ENCODE peak calls at places on chromosomes 11 and 22, in seven cellular contexts. S is epithelial cell of esophagus, L is GM12878, K is AG04450, C is endothelial cell, Q is dorsolateral prefrontal cortex, N is PC-3. F is an unnamed sample.

GRCh38 chr22:40819741-40820140 is 595 bp upstream of the SLC25A17 start:
- DNase-seq in S (peak; percentile 33), L (no peak), Q (no peak), N (peak; percentile 23), K (no peak), C (no peak), F (no peak)

GRCh38 chr11:61693897-61694840 is 14.0 kb downstream of the DAGLA start:
- DNase-seq in N (no peak), S (no peak), Q (no peak), L (no peak), C (no peak), K (no peak), F (no peak)

GRCh38 chr11:134047586-134047999 is 21.3 kb upstream of the JAM3 start:
- DNase-seq in N (peak; percentile 70), L (no peak), S (no peak), Q (peak; percentile 75), C (no peak), K (peak; percentile 69), F (no peak)

GRCh38 chr11:124474779-124475178 is 29.3 kb upstream of the OR8B8 start:
- DNase-seq in Q (no peak), K (no peak), N (no peak), L (no peak), C (no peak), S (no peak), F (no peak)

GRCh38 chr11:130325691-130326090 is 11.0 kb upstream of the ZBTB44 start:
- DNase-seq in Q (no peak), N (no peak), C (no peak), S (no peak), L (no peak), K (no peak), F (no peak)

GRCh38 chr22:27992294-27993165 is 73.5 kb upstream of the PITPNB start:
- DNase-seq in N (no peak), S (no peak), K (no peak), L (no peak), C (no peak), Q (peak; percentile 2), F (no peak)

GRCh38 chr22:38219644-38220043 is 17.9 kb downstream of the MAFF start:
- DNase-seq in S (no peak), Q (no peak), C (no peak), K (no peak), N (no peak), L (no peak), F (no peak)

GRCh38 chr22:43110444-43110926 is at the start of gene BIK:
- DNase-seq in N (peak; percentile 44), Q (no peak), S (peak; percentile 53), L (no peak), K (no peak), C (peak; percentile 50), F (peak; percentile 29)

GRCh38 chr11:104531894-104532293 is 366.4 kb downstream of the CASP12 start:
- DNase-seq in C (no peak), N (peak; percentile 58), K (no peak), S (peak; percentile 69), Q (no peak), L (no peak), F (no peak)

GRCh38 chr11:120229451-120230424 is 10.2 kb upstream of the POU2F3 start:
- DNase-seq in L (no peak), Q (peak; percentile 58), S (peak; percentile 49), K (no peak), N (peak; percentile 64), C (peak; percentile 41), F (no peak)

GRCh38 chr11:120227228-120227852 is 12.6 kb upstream of the POU2F3 start:
- DNase-seq in S (no peak), K (no peak), N (no peak), C (no peak), L (no peak), Q (no peak), F (no peak)

GRCh38 chr11:120226714-120227113 is 13.2 kb upstream of the POU2F3 start:
- DNase-seq in L (no peak), N (no peak), Q (no peak), K (no peak), C (no peak), S (no peak), F (no peak)

GRCh38 chr11:120230433-120231071 is 9.4 kb upstream of the POU2F3 start:
- DNase-seq in N (no peak), S (no peak), C (no peak), Q (no peak), K (no peak), L (no peak), F (no peak)

GRCh38 chr11:120228794-120229384 is 11.1 kb upstream of the POU2F3 start:
- DNase-seq in Q (no peak), L (no peak), S (no peak), K (no peak), C (no peak), N (no peak), F (no peak)
- TF ChIP-seq CTCF in Q (no peak), L (peak; percentile 24), S (no peak), K (peak; percentile 18), C (peak; percentile 32), N (peak; percentile 52), F (no peak)

GRCh38 chr11:14644396-14645246 is 1.0 kb downstream of the PDE3B start:
- DNase-seq in L (no peak), C (peak; percentile 44), K (no peak), Q (peak; percentile 11), S (peak; percentile 28), N (no peak), F (no peak)
- TF ChIP-seq CTCF in L (no peak), C (no peak), K (no peak), Q (no peak), S (no peak), N (no peak), F (no peak)

GRCh38 chr11:11400635-11401232 is 47.7 kb upstream of the CSNK2A3 start:
- DNase-seq in Q (no peak), N (peak; percentile 37), C (peak; percentile 35), L (no peak), K (no peak), S (no peak), F (no peak)
- TF ChIP-seq CTCF in Q (peak; percentile 51), N (peak; percentile 61), C (peak; percentile 18), L (peak; percentile 21), K (no peak), S (no peak), F (no peak)

GRCh38 chr22:30816413-30816812 is 121.7 kb downstream of the OSBP2 start:
- DNase-seq in N (no peak), K (no peak), S (no peak), L (no peak), Q (no peak), C (no peak), F (no peak)
- TF ChIP-seq CTCF in N (peak; percentile 24), K (no peak), S (peak; percentile 34), L (peak; percentile 9), Q (no peak), C (no peak), F (no peak)

F was measured in activated B cell treated with CpG ODN at 0.5 μM for 24 hours.